ENCODE peak calls at places on chromosomes 11 and 22, in four cellular contexts. Z, A, M and T are unnamed samples.

GRCh38 chr11:12166299-12167092 is 56.1 kb downstream of the MICAL2 start:
- DNase-seq in Z (no peak), A (no peak), M (no peak), T (no peak)

GRCh38 chr22:37907036-37907954 is 1.2 kb downstream of the MICALL1 start:
- DNase-seq in Z (peak), A (no peak), M (no peak), T (peak)

GRCh38 chr11:27282806-27283205 is 80.2 kb downstream of the CCDC34 start:
- DNase-seq in Z (peak), A (no peak), M (no peak), T (no peak)

GRCh38 chr11:119416606-119417580 is 6.1 kb downstream of the THY1 start:
- DNase-seq in Z (peak), A (no peak), M (no peak), T (peak)

GRCh38 chr11:76266269-76266668 is 60.0 kb upstream of the WNT11 start:
- DNase-seq in Z (peak), A (peak), M (no peak), T (peak)

GRCh38 chr11:106162190-106162589 is 84.7 kb downstream of the AASDHPPT start:
- DNase-seq in Z (no peak), A (no peak), M (no peak), T (no peak)

GRCh38 chr11:18853086-18853720 is 61.6 kb upstream of the PTPN5 start:
- DNase-seq in Z (peak), A (no peak), M (peak), T (peak)

GRCh38 chr11:68373189-68373809 is 60.9 kb downstream of the LRP5 start:
- DNase-seq in Z (peak), A (peak), M (no peak), T (peak)

GRCh38 chr11:3674189-3674588 is 3.0 kb upstream of the CHRNA10 start:
- DNase-seq in Z (peak), A (peak), M (no peak), T (peak)

GRCh38 chr22:30276041-30276440 is 9.4 kb upstream of the OSM start:
- DNase-seq in Z (no peak), A (no peak), M (no peak), T (no peak)

GRCh38 chr11:61688368-61689163 is 8.4 kb downstream of the DAGLA start:
- DNase-seq in Z (peak), A (no peak), M (no peak), T (peak)

GRCh38 chr11:61690706-61691377 is 10.7 kb downstream of the DAGLA start:
- DNase-seq in Z (no peak), A (no peak), M (no peak), T (no peak)

GRCh38 chr11:61691378-61692156 is 11.4 kb downstream of the DAGLA start:
- DNase-seq in Z (no peak), A (no peak), M (no peak), T (no peak)

GRCh38 chr11:61687420-61687819 is 7.2 kb downstream of the DAGLA start:
- DNase-seq in Z (no peak), A (no peak), M (no peak), T (no peak)

DNA sequence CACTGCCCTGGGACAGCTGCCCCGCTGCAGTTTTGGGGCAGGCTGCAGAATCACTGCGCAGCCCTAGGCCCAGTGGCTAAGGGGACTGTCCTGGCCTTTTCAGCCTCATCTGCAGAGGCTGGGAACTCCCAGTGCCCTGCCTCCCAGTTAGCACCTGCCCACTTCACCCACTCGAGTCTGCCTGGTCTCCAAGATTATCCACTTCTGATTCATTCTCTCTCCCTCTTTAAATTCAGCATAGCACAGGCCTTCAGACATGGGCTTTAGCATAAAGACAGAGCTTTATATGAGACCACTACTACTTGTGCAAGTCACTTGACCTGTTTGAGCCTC is 8.9 kb downstream of the DAGLA start:
- DNase-seq in Z (no peak), A (no peak), M (no peak), T (no peak)
- H3K4me3 ChIP-seq in Z (no peak), A (no peak), M (no peak), T (no peak)

GRCh38 chr11:44944181-44944852 is 6.4 kb downstream of the TP53I11 start:
- DNase-seq in Z (no peak), A (no peak), M (no peak), T (no peak)

GRCh38 chr11:44944853-44945235 is 5.8 kb downstream of the TP53I11 start:
- DNase-seq in Z (no peak), A (no peak), M (no peak), T (no peak)

GRCh38 chr11:44942029-44942710 is 8.5 kb downstream of the TP53I11 start:
- DNase-seq in Z (no peak), A (no peak), M (no peak), T (no peak)

GRCh38 chr11:44943118-44943517 is 7.6 kb downstream of the TP53I11 start:
- DNase-seq in Z (no peak), A (no peak), M (peak), T (no peak)

DNA sequence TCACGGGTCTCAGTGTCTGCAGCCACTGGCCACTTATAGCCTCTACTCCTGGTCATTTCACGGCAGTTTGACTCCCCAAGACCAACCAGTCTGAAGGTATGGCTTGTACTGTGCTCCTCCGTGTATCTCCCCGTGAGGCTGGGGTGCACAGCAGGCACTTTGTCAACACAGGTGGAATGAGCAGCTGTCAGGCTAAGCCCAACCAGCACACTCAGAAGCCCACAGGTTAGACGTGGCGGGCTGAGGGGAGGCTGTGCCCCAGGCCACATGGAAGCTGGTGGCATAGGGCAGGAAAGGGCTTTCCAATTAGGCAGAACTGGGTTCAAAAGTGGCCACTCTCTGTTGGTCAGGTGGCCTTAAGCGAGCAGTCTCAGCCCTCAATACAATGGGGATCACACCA is 7.0 kb downstream of the TP53I11 start:
- DNase-seq in Z (no peak), A (no peak), M (no peak), T (no peak)
- H3K4me3 ChIP-seq in Z (no peak), A (no peak), M (no peak), T (no peak)

GRCh38 chr22:35959121-35959800 is 69.4 kb downstream of the RBFOX2 start:
- DNase-seq in Z (no peak), A (no peak), M (no peak), T (no peak)

GRCh38 chr22:35957589-35957988 is 71.0 kb downstream of the RBFOX2 start:
- DNase-seq in Z (no peak), A (no peak), M (no peak), T (no peak)

GRCh38 chr22:35958334-35958733 is 70.3 kb downstream of the RBFOX2 start:
- DNase-seq in Z (no peak), A (no peak), M (no peak), T (no peak)

GRCh38 chr22:35963237-35963810 is 65.3 kb downstream of the RBFOX2 start:
- DNase-seq in Z (no peak), A (no peak), M (no peak), T (no peak)

DNA sequence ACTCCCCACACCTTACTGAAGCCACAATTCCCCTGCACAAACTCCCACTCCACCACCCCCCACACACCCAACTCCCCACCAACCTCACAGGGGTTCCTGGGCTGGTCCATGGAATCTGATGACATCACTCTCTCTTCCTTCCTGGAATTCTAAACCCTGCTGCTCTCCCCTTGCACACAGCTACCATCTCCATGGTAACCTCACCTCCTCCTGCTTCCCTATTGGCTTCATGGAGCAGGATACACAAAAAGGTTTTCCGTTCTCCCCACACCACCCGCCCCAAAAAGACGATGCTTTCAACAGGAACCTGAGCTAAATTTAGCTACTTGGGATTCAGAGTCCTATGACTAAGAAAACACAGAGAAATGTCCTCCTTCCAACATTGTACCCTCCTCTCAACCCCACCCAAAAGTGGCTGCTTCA is 67.1 kb downstream of the RBFOX2 start:
- DNase-seq in Z (peak), A (peak), M (no peak), T (peak)
- H3K4me3 ChIP-seq in Z (peak), A (peak), M (no peak), T (no peak)

DNA sequence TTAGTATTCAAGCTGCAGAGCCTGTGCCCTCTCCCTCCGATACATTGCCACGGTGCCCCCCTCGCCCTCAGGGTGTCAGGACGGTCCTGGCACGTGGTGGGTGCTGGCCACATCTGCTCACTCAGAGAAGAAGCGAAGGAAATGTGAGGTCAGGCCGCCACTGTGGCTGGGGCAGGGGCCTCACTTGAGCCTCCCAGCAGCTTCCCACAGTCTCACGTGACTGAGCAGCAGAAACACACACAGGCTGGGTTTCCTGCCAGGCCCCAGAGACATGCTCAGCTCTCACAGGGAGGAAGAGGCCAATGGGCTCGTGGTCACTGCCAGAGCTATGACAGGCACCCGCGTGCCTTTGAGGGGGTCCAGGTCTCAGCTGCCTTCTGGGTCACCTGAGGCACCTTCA is 37.9 kb upstream of the PRR5 start:
- DNase-seq in Z (peak), A (no peak), M (peak), T (peak)
- H3K4me3 ChIP-seq in Z (no peak), A (no peak), M (no peak), T (no peak)

GRCh38 chr11:843818-844692 is 1.4 kb downstream of the TSPAN4 start:
- DNase-seq in Z (peak), A (peak), M (no peak), T (peak)
- H3K4me3 ChIP-seq in Z (peak), A (peak), M (peak), T (peak)

GRCh38 chr11:64918056-64918455 is 1.0 kb upstream of the ATG2A start:
- DNase-seq in Z (peak), A (peak), M (peak), T (peak)
- H3K4me3 ChIP-seq in Z (peak), A (peak), M (peak), T (peak)

GRCh38 chr11:128717581-128717980 is 23.7 kb downstream of the FLI1 start:
- DNase-seq in Z (no peak), A (no peak), M (peak), T (no peak)

GRCh38 chr11:128716231-128716630 is 22.4 kb downstream of the FLI1 start:
- DNase-seq in Z (no peak), A (no peak), M (no peak), T (peak)

GRCh38 chr11:128716661-128717210 is 22.9 kb downstream of the FLI1 start:
- DNase-seq in Z (no peak), A (no peak), M (peak), T (peak)

GRCh38 chr11:128719556-128719824 is 25.6 kb downstream of the FLI1 start:
- DNase-seq in Z (no peak), A (no peak), M (no peak), T (no peak)

GRCh38 chr11:128718064-128718463 is 24.2 kb downstream of the FLI1 start:
- DNase-seq in Z (no peak), A (no peak), M (no peak), T (no peak)
- H3K4me3 ChIP-seq in Z (no peak), A (no peak), M (peak), T (no peak)

DNA sequence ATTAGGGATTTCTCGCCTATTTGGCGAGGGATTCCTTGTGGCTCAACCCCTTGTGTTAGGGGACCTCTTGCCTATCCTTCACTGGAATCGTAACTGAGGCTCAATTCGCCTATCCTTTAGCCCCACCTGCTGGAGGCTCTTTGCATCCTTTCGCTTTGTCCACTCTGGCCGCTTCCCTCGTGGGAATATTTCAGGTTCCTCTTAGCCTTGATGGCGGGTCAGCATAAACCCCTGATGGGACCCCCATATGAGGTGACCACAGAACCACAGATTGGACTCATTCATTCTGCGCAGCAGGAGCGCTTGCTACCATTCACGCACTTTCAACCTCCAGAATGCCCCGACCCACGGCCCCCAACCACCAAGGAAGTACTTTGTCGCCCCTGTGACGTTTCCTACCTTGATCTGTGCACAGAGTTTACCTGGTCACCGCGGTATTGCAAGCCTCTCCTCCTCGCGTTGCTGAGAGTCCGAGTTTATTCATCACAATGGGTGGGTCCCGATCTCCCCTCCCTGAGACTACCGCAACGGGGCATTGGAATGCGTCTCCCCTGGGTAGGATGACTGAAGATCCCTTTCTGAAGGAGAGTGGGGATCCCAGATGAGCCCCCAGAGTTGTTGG is at the start of gene OR52N2:
- DNase-seq in Z (peak), A (peak), M (peak), T (peak)
- H3K4me3 ChIP-seq in Z (peak), A (peak), M (peak), T (peak)